ENCODE peak calls at places on chromosomes 12 and 14, in nine cellular contexts. M, B, Z, O, A, Y, D, E and C are unnamed samples.

GRCh38 chr12:57147641-57147944 is 174 bp upstream of the LRP1-AS start:
- DNase-seq in M (peak), B (no peak), Z (no peak), O (no peak), A (no peak), Y (no peak), D (peak), E (no peak), C (no peak)

GRCh38 chr14:77128414-77128891 is 13.1 kb downstream of the ZDHHC22 start:
- DNase-seq in M (no peak), B (no peak), Z (no peak), O (no peak), A (no peak), Y (no peak), D (no peak), E (no peak), C (no peak)

GRCh38 chr14:60777856-60778578 is 43.5 kb downstream of the MNAT1 start:
- DNase-seq in M (no peak), B (no peak), Z (no peak), O (no peak), A (no peak), Y (no peak), D (no peak), E (no peak), C (no peak)

GRCh38 chr12:95763809-95764253 is 26.7 kb downstream of the NTN4 start:
- DNase-seq in M (peak), B (no peak), Z (no peak), O (no peak), A (no peak), Y (no peak), D (no peak), E (no peak), C (no peak)

GRCh38 chr14:68375371-68375770 is 417.5 kb downstream of the ZFP36L1 start:
- DNase-seq in M (no peak), B (no peak), Z (no peak), O (no peak), A (no peak), Y (no peak), D (no peak), E (no peak), C (no peak)

GRCh38 chr12:130457215-130457614 is 119.5 kb downstream of the PIWIL1 start:
- DNase-seq in M (no peak), B (no peak), Z (no peak), O (no peak), A (no peak), Y (no peak), D (no peak), E (peak), C (peak)

GRCh38 chr14:81169711-81170103 is 51.1 kb downstream of the GTF2A1 start:
- DNase-seq in M (peak), B (peak), Z (peak), O (peak), A (peak), Y (peak), D (peak), E (peak), C (no peak)

GRCh38 chr12:5191803-5192538 is 148.3 kb downstream of the KCNA5 start:
- DNase-seq in M (no peak), B (no peak), Z (no peak), O (no peak), A (no peak), Y (no peak), D (no peak), E (no peak), C (no peak)

GRCh38 chr14:30330452-30330851 is 228.5 kb upstream of the G2E3 start:
- DNase-seq in M (no peak), B (no peak), Z (no peak), O (no peak), A (no peak), Y (no peak), D (no peak), E (no peak), C (no peak)

GRCh38 chr12:115946092-115946491 is 331.4 kb downstream of the MED13L start:
- DNase-seq in M (no peak), B (no peak), Z (no peak), O (no peak), A (no peak), Y (no peak), D (no peak), E (no peak), C (no peak)

GRCh38 chr14:63896278-63896720 is 43.5 kb downstream of the SYNE2 start:
- DNase-seq in M (peak), B (no peak), Z (no peak), O (peak), A (no peak), Y (peak), D (peak), E (no peak), C (no peak)

GRCh38 chr14:89256273-89256672 is 160.8 kb downstream of the FOXN3 start:
- DNase-seq in M (no peak), B (no peak), Z (no peak), O (no peak), A (no peak), Y (no peak), D (no peak), E (no peak), C (no peak)

GRCh38 chr12:11798856-11799530 is 149.5 kb downstream of the ETV6 start:
- DNase-seq in M (no peak), B (no peak), Z (no peak), O (no peak), A (no peak), Y (no peak), D (no peak), E (no peak), C (no peak)

GRCh38 chr14:23052182-23052623 is 5.1 kb downstream of the CDH24 start:
- DNase-seq in M (peak), B (no peak), Z (no peak), O (no peak), A (no peak), Y (no peak), D (no peak), E (no peak), C (no peak)

GRCh38 chr12:29241821-29242591 is 92.9 kb downstream of the FAR2 start:
- DNase-seq in M (peak), B (no peak), Z (peak), O (peak), A (peak), Y (no peak), D (no peak), E (no peak), C (no peak)

GRCh38 chr14:94342334-94342934 is 19.3 kb upstream of the SERPINA6 start:
- DNase-seq in M (peak), B (peak), Z (peak), O (peak), A (peak), Y (peak), D (peak), E (no peak), C (no peak)

GRCh38 chr12:109822951-109823411 is 10.2 kb downstream of the TRPV4 start:
- DNase-seq in M (no peak), B (no peak), Z (peak), O (no peak), A (no peak), Y (no peak), D (no peak), E (peak), C (no peak)

GRCh38 chr12:100982511-100983183 is 188.1 kb downstream of the ANO4 start:
- DNase-seq in M (no peak), B (no peak), Z (no peak), O (no peak), A (no peak), Y (no peak), D (no peak), E (no peak), C (no peak)

GRCh38 chr14:76762617-76763361 is 1.5 kb downstream of the VASH1 start:
- DNase-seq in M (no peak), B (no peak), Z (no peak), O (no peak), A (no peak), Y (peak), D (no peak), E (no peak), C (no peak)

GRCh38 chr12:23472329-23472971 is 477.0 kb downstream of the SOX5 start:
- DNase-seq in M (no peak), B (peak), Z (no peak), O (no peak), A (no peak), Y (no peak), D (no peak), E (peak), C (no peak)

GRCh38 chr12:132657004-132657727 is 30.0 kb downstream of the POLE start:
- DNase-seq in M (no peak), B (no peak), Z (no peak), O (no peak), A (no peak), Y (peak), D (no peak), E (peak), C (peak)

GRCh38 chr12:124910561-124911478 is 3.6 kb downstream of the UBC start:
- DNase-seq in M (no peak), B (no peak), Z (no peak), O (no peak), A (peak), Y (no peak), D (no peak), E (no peak), C (no peak)

GRCh38 chr12:66188584-66189475 is at the start of gene IRAK3:
- DNase-seq in M (peak), B (peak), Z (peak), O (peak), A (peak), Y (peak), D (peak), E (peak), C (no peak)

GRCh38 chr12:10364839-10365681 is 24.8 kb downstream of the KLRK1 start:
- DNase-seq in M (peak), B (peak), Z (no peak), O (peak), A (peak), Y (peak), D (peak), E (no peak), C (no peak)

GRCh38 chr12:44847888-44848770 is 28.0 kb downstream of the NELL2 start:
- DNase-seq in M (no peak), B (no peak), Z (no peak), O (peak), A (peak), Y (no peak), D (no peak), E (no peak), C (no peak)

GRCh38 chr14:77961853-77962580 is 162.1 kb downstream of the ADCK1 start:
- DNase-seq in M (no peak), B (no peak), Z (no peak), O (no peak), A (no peak), Y (no peak), D (no peak), E (no peak), C (no peak)

GRCh38 chr12:9319044-9319841 is 111.0 kb upstream of the PZP start:
- DNase-seq in M (no peak), B (no peak), Z (no peak), O (no peak), A (peak), Y (no peak), D (no peak), E (no peak), C (no peak)

GRCh38 chr14:70061108-70061507 is 127.6 kb downstream of the SLC8A3 start:
- DNase-seq in M (no peak), B (no peak), Z (no peak), O (no peak), A (no peak), Y (no peak), D (no peak), E (no peak), C (no peak)

GRCh38 chr14:59197695-59198262 is 9.3 kb downstream of the DAAM1 start:
- DNase-seq in M (no peak), B (no peak), Z (no peak), O (no peak), A (no peak), Y (no peak), D (no peak), E (no peak), C (no peak)

GRCh38 chr14:59200214-59200613 is 11.7 kb downstream of the DAAM1 start:
- DNase-seq in M (no peak), B (no peak), Z (no peak), O (no peak), A (no peak), Y (no peak), D (no peak), E (no peak), C (no peak)

GRCh38 chr14:59202031-59202430 is 13.6 kb downstream of the DAAM1 start:
- DNase-seq in M (no peak), B (no peak), Z (no peak), O (no peak), A (peak), Y (no peak), D (no peak), E (no peak), C (no peak)

GRCh38 chr14:59199614-59200013 is 11.1 kb downstream of the DAAM1 start:
- DNase-seq in M (no peak), B (no peak), Z (no peak), O (no peak), A (no peak), Y (no peak), D (no peak), E (no peak), C (no peak)

DNA sequence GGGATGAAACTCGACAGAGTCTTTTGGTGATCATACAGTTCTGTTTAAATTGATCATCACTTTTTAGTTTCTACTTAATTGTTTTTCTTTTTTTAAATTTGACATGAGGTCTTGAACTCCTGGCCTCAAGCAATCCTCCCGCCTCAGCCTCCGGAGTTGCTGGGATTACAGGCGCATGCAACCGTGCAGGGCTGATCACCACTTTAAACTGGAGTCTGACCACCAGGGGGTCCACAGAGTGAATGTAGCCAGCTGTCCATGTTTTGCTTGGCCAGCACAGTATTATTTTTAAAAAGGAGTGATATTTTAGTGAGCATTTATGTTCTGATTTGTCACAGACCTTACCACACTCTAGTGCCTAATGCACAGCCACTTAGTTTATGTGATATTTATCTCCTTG is 10.7 kb downstream of the DAAM1 start:
- DNase-seq in M (no peak), B (no peak), Z (no peak), O (no peak), A (no peak), Y (no peak), D (no peak), E (no peak), C (no peak)
- TF ChIP-seq CTCF in M (no peak), B (no peak), Z (no peak), O (no peak), A (no peak), Y (no peak), D (no peak), E (no peak), C (peak)

DNA sequence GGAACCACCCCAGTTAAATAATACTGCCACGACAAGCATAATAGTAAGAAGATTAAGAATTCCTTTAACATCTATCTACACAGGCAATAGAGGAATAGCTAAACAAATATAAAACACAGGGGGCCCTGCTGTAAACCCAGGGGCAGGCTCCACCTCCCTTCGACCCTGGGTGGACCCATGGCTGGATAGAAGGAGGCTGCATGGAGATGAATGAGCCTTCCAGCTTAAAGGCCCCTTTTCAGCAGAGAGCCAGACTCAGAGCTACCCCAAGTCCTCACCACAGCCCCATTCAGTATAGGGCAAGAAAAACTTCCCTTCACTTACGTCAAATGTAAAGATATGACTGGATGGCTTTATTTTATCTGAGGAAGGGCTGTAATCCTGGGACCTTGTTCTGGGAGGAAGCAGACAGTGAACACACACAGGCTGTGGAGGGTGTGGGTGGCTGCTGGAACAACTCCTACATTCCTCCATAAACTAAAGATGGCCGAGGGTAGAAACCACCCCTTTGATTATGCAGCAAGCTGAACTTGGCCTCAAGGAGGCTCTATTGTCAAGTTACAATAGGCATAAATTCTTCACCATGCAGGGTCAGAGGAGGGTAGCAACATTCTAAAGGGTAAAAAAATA is 30.5 kb downstream of the NUAK1 start:
- DNase-seq in M (peak), B (no peak), Z (no peak), O (peak), A (no peak), Y (no peak), D (no peak), E (no peak), C (no peak)
- TF ChIP-seq CTCF in M (peak), B (no peak), Z (no peak), O (no peak), A (no peak), Y (no peak), D (no peak), E (no peak), C (peak)

GRCh38 chr12:76688627-76689026 is 75.3 kb upstream of the ZDHHC17 start:
- DNase-seq in M (no peak), B (no peak), Z (no peak), O (no peak), A (peak), Y (no peak), D (no peak), E (no peak), C (no peak)
- TF ChIP-seq CTCF in M (peak), B (peak), Z (peak), O (no peak), A (no peak), Y (no peak), D (no peak), E (no peak), C (peak)

GRCh38 chr14:38882533-38882932 is 220.5 kb downstream of the SEC23A start:
- DNase-seq in M (no peak), B (no peak), Z (no peak), O (no peak), A (no peak), Y (no peak), D (no peak), E (no peak), C (no peak)
- TF ChIP-seq CTCF in M (no peak), B (no peak), Z (no peak), O (no peak), A (no peak), Y (no peak), D (no peak), E (no peak), C (no peak)

GRCh38 chr12:30696943-30697342 is 1.3 kb upstream of the IPO8 start:
- DNase-seq in M (no peak), B (no peak), Z (no peak), O (no peak), A (no peak), Y (no peak), D (no peak), E (no peak), C (no peak)
- TF ChIP-seq CTCF in M (no peak), B (no peak), Z (no peak), O (no peak), A (no peak), Y (no peak), D (no peak), E (no peak), C (no peak)

GRCh38 chr12:49043241-49043640 is 17.4 kb downstream of the KMT2D start:
- DNase-seq in M (no peak), B (peak), Z (no peak), O (no peak), A (no peak), Y (no peak), D (no peak), E (no peak), C (no peak)

GRCh38 chr12:49041881-49042484 is 18.6 kb downstream of the KMT2D start:
- DNase-seq in M (no peak), B (peak), Z (no peak), O (no peak), A (no peak), Y (no peak), D (no peak), E (peak), C (no peak)

GRCh38 chr12:49046129-49046895 is 14.3 kb downstream of the KMT2D start:
- DNase-seq in M (no peak), B (peak), Z (no peak), O (no peak), A (no peak), Y (no peak), D (no peak), E (no peak), C (peak)

GRCh38 chr12:49044660-49045059 is 15.9 kb downstream of the KMT2D start:
- DNase-seq in M (no peak), B (peak), Z (no peak), O (no peak), A (no peak), Y (no peak), D (no peak), E (no peak), C (no peak)

GRCh38 chr12:49043856-49044258 is 16.7 kb downstream of the KMT2D start:
- DNase-seq in M (peak), B (peak), Z (peak), O (peak), A (peak), Y (no peak), D (no peak), E (peak), C (peak)
- TF ChIP-seq CTCF in M (peak), B (peak), Z (peak), O (peak), A (peak), Y (peak), D (no peak), E (peak), C (peak)

GRCh38 chr14:31605702-31606101 is 44.5 kb downstream of the NUBPL start:
- DNase-seq in M (no peak), B (no peak), Z (no peak), O (no peak), A (no peak), Y (no peak), D (no peak), E (no peak), C (no peak)
- TF ChIP-seq CTCF in M (no peak), B (no peak), Z (no peak), O (no peak), A (no peak), Y (no peak), D (no peak), E (no peak), C (no peak)

GRCh38 chr14:100709252-100709955 is 17.3 kb upstream of the DLK1 start:
- DNase-seq in M (peak), B (no peak), Z (no peak), O (no peak), A (no peak), Y (no peak), D (peak), E (peak), C (no peak)
- TF ChIP-seq CTCF in M (peak), B (peak), Z (peak), O (peak), A (no peak), Y (peak), D (peak), E (peak), C (peak)

DNA sequence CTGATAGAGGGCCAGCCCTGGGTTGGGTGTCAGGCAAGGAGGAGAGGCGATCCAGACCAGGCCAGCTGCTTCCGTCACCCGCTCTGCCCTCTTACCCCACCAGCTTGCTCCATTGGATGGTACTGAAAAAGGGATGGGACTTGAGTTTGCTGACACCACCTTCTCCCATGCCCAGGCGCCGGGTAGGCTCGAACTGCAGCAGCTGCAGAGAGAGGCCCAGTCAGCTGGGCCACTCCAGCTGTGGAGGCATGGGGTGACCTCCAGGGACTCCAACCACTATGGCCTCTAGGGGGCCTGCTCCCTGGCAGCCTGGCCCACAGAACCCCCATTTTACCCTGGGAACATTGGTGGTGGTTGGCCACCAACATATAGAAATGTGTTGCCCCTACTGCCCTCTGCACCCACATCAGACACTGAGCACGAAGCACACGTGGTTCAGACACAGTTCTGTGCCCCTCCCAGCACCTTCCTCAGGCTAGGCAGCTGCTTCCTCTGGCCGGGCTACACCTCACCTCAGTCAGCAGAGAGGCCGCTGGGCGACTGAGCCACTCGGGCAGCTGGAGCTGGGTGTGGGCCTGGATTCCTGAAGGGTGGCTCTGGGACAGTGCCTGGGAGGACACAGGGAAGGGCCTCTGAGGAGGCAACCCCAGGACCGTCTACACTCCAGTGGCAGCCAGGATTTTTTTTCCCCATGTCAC is 16.0 kb downstream of the RPS6KL1 start:
- DNase-seq in M (no peak), B (no peak), Z (no peak), O (peak), A (no peak), Y (no peak), D (no peak), E (no peak), C (no peak)
- TF ChIP-seq CTCF in M (no peak), B (no peak), Z (peak), O (no peak), A (peak), Y (no peak), D (no peak), E (no peak), C (peak)

GRCh38 chr12:113647048-113647447 is 175.4 kb upstream of the LHX5 start:
- DNase-seq in M (no peak), B (no peak), Z (no peak), O (no peak), A (peak), Y (no peak), D (no peak), E (no peak), C (no peak)
- TF ChIP-seq CTCF in M (no peak), B (no peak), Z (no peak), O (no peak), A (no peak), Y (no peak), D (no peak), E (no peak), C (peak)